ENCODE peak calls at places on chromosomes 1 and 21, in eight cellular contexts. J is ascending aorta, U is spleen, L is ovary, D is uterus, H is lung, E is OCI-LY7, P is endothelial cell of umbilical vein. K is an unnamed sample.

GRCh38 chr1:65420590-65421340 is at the start of the genes LEPR and LEPROT:
- DNase-seq in J (no peak), U (no peak), L (no peak), D (no peak), H (no peak), E (no peak), P (no peak), K (no peak)

GRCh38 chr21:39083377-39084008 is 99.8 kb downstream of the PSMG1 start:
- DNase-seq in J (no peak), U (no peak), L (no peak), D (peak; percentile 34), H (peak; percentile 64), E (no peak), P (no peak), K (no peak)

GRCh38 chr21:42002421-42002958 is 7.7 kb downstream of the ZBTB21 start:
- DNase-seq in J (no peak), U (no peak), L (no peak), D (no peak), H (no peak), E (no peak), P (no peak), K (no peak)

GRCh38 chr1:34684246-34684645 is 70.6 kb upstream of the GJB5 start:
- DNase-seq in J (no peak), U (no peak), L (no peak), D (no peak), H (no peak), E (no peak), P (no peak), K (no peak)

GRCh38 chr1:5005171-5005570 is 350.8 kb downstream of the AJAP1 start:
- DNase-seq in J (no peak), U (no peak), L (no peak), D (no peak), H (no peak), E (no peak), P (no peak), K (no peak)

GRCh38 chr1:43879414-43879813 is 54.2 kb upstream of the ARTN start:
- DNase-seq in J (no peak), U (no peak), L (no peak), D (no peak), H (no peak), E (no peak), P (no peak), K (no peak)

GRCh38 chr1:228104526-228105251 is 1.6 kb upstream of the C1orf35 start:
- DNase-seq in J (no peak), U (no peak), L (peak; percentile 39), D (no peak), H (no peak), E (no peak), P (no peak), K (no peak)

GRCh38 chr1:25255711-25256577 is 8.7 kb upstream of the RSRP1 start:
- DNase-seq in J (no peak), U (no peak), L (no peak), D (no peak), H (no peak), E (no peak), P (no peak), K (no peak)

GRCh38 chr21:35743571-35743970 is 316.8 kb downstream of the SETD4 start:
- DNase-seq in J (no peak), U (no peak), L (no peak), D (no peak), H (no peak), E (no peak), P (no peak), K (no peak)

GRCh38 chr1:212754715-212755114 is 36.9 kb downstream of the NSL1 start:
- DNase-seq in J (no peak), U (no peak), L (no peak), D (no peak), H (no peak), E (no peak), P (no peak), K (no peak)

GRCh38 chr1:87853576-87854351 is 525.1 kb downstream of the LMO4 start:
- DNase-seq in J (no peak), U (no peak), L (no peak), D (no peak), H (no peak), E (no peak), P (peak; percentile 52), K (no peak)

GRCh38 chr21:42199488-42200463 is 19.2 kb upstream of the ABCG1 start:
- DNase-seq in J (no peak), U (no peak), L (no peak), D (no peak), H (no peak), E (peak; percentile 79), P (peak; percentile 82), K (no peak)

DNA sequence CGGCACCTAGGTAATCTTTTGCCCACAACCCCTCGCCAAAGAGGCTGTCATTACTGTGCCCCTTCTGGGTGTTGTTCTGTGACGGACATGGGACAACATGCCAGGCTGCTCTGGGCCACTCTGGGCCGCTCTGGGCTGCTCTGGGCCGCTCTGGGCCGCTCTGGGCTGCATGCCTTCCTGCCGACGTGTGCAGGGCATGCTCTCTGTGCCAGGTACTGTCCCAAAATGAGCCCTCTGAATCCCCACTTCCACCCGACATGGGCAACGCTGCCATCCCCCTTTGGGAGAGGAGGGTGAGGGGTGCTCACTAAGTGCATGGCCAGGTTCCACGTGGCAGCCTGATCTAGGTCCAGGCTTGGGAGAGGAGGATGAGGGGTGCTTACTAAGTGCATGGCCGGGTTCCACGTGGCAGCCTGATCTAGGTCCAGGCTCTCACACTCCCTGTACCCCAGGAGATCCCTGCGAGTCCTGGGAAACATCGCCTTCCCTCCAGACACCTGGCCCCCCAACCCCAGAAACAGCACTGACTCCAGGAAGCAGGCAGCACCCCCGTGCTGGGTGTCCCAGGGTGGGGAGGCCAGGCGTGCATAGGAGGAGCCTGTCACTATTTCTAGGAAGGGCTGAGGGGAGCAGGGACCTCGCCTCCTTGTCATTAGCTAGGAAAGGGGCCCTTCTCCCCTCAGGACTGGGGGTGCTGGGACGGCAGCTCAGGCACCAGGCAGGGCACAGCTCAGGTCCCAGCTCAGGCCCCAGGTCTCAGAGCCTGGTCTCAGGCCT is 16.5 kb downstream of the TTC34 start:
- DNase-seq in J (no peak), U (peak; percentile 47), L (no peak), D (no peak), H (no peak), E (no peak), P (no peak), K (peak; percentile 7)
- H3K9me3 ChIP-seq in J (peaks cover 15% of the 10 kb centered on the region), U (peaks cover 30% of the 10 kb centered on the region), L (no peaks in the 10 kb centered on the region), D (no peaks in the 10 kb centered on the region), H (peaks cover 13% of the 10 kb centered on the region), E (peaks cover 13% of the 10 kb centered on the region), P (no peaks in the 10 kb centered on the region), K (no peaks in the 10 kb centered on the region)

GRCh38 chr1:152220166-152221163 is 3.5 kb downstream of the HRNR start:
- DNase-seq in J (no peak), U (no peak), L (peak; percentile 8), D (no peak), H (no peak), E (no peak), P (no peak), K (no peak)
- H3K9me3 ChIP-seq in J (peaks cover 16% of the 10 kb centered on the region), U (peaks cover 4% of the 10 kb centered on the region), L (peaks cover 5% of the 10 kb centered on the region), D (no peaks in the 10 kb centered on the region), H (peaks cover 15% of the 10 kb centered on the region), E (no peaks in the 10 kb centered on the region), P (no peaks in the 10 kb centered on the region), K (no peaks in the 10 kb centered on the region)

DNA sequence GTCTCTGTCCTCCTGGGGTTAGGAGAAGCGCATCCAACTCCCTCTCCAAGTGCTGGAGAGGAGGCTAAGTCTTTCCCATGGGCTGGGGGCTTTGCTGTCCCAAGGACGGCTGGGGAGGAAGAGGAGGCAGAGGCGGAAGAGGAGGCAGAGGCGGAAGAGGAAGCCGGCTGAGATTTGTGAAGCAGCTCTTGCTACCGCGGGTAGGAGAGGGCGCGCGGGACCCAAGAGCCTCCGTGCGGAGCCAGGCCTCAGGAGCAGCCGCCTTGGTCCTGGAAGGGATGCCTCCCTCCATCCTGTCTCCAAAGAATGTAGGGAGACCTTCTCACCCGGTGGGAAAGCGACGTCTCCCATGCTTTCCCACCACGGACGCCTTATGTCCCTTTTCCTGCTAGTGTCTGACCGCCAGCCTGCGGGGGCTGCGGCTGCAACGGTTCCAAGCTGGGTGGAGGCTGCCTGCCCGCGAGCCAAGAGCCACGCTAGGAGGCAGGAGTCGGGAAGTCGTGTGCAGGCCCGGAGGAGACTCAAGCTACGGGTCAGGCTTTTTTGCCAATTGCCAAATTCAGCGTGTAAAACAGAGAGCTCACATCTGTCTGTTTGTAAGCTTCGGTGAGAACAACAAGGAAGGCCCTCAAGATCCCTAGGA is 320.3 kb downstream of the FAM72C start:
- DNase-seq in J (no peak), U (no peak), L (no peak), D (no peak), H (no peak), E (no peak), P (no peak), K (no peak)
- H3K9me3 ChIP-seq in J (no peaks in the 10 kb centered on the region), U (peaks cover 44% of the 10 kb centered on the region), L (peaks cover 3% of the 10 kb centered on the region), D (no peaks in the 10 kb centered on the region), H (peaks cover 31% of the 10 kb centered on the region), E (no peaks in the 10 kb centered on the region), P (no peaks in the 10 kb centered on the region), K (no peaks in the 10 kb centered on the region)

DNA sequence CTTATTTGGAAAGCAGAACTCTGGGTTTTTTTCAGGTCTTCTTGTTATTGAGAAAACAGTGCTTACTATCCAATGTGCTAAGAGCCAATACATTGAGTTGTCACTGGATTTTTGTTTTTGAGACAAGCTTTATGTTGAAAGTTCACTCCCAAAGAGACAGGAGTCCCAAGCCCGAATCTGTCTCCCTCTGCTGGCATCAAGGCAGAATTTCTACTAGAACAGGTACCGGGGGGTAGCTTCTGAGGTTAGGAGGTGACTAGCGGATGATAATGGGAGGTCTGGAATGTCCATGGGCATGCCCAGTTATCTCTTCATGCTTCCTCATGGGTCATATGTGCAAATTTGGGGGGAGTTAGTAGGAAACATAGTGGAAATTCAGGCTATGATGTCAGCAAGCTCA is 25.1 kb downstream of the ZNF124 start:
- DNase-seq in J (no peak), U (no peak), L (no peak), D (no peak), H (no peak), E (no peak), P (no peak), K (no peak)
- H3K9me3 ChIP-seq in J (peaks cover 99% of the 10 kb centered on the region), U (peaks cover 100% of the 10 kb centered on the region), L (peaks cover 21% of the 10 kb centered on the region), D (no peaks in the 10 kb centered on the region), H (peaks cover 33% of the 10 kb centered on the region), E (peaks cover 44% of the 10 kb centered on the region), P (peaks cover 2% of the 10 kb centered on the region), K (peaks cover 8% of the 10 kb centered on the region)

K was measured in right cardiac atrium.